ENCODE peak calls at places on chromosomes 12 and 14, in five cellular contexts. One of them, this sample, is unnamed.
A peak's percentile ranks its signal among the peaks of the same experiment; 100 is the strongest.

GRCh38 chr14:79293482-79293881 is 917.8 kb downstream of the DIO2 start:
- DNase-seq in LoVo: no peak
- DNase-seq in GM23248: no peak
- DNase-seq in glutamatergic neuron: no peak
- DNase-seq in stimulated activated CD8-positive, alpha-beta memory T cell treated with anti-CD3 and anti-CD28 coated beads, Interleukin-2, amount 100 ng/mL, for 48 hours: no peak
- DNase-seq in this sample: no peak

GRCh38 chr12:85883763-85884162 is 9.7 kb downstream of the NTS start:
- DNase-seq in LoVo: no peak
- DNase-seq in GM23248: no peak
- DNase-seq in glutamatergic neuron: no peak
- DNase-seq in stimulated activated CD8-positive, alpha-beta memory T cell treated with anti-CD3 and anti-CD28 coated beads, Interleukin-2, amount 100 ng/mL, for 48 hours: no peak
- DNase-seq in this sample: no peak

GRCh38 chr12:130714591-130715149 is 1.4 kb downstream of the RIMBP2 start:
- DNase-seq in LoVo: no peak
- DNase-seq in GM23248: no peak
- DNase-seq in glutamatergic neuron: peak; percentile 38
- DNase-seq in stimulated activated CD8-positive, alpha-beta memory T cell treated with anti-CD3 and anti-CD28 coated beads, Interleukin-2, amount 100 ng/mL, for 48 hours: no peak
- DNase-seq in this sample: no peak

GRCh38 chr12:116717466-116718457 is 20.1 kb downstream of the SPRING1 start:
- DNase-seq in LoVo: no peak
- DNase-seq in GM23248: peak; percentile 74
- DNase-seq in glutamatergic neuron: no peak
- DNase-seq in stimulated activated CD8-positive, alpha-beta memory T cell treated with anti-CD3 and anti-CD28 coated beads, Interleukin-2, amount 100 ng/mL, for 48 hours: no peak
- DNase-seq in this sample: no peak

GRCh38 chr12:66270613-66271012 is 31.7 kb upstream of the HELB start:
- DNase-seq in LoVo: no peak
- DNase-seq in GM23248: no peak
- DNase-seq in glutamatergic neuron: no peak
- DNase-seq in stimulated activated CD8-positive, alpha-beta memory T cell treated with anti-CD3 and anti-CD28 coated beads, Interleukin-2, amount 100 ng/mL, for 48 hours: no peak
- DNase-seq in this sample: no peak

GRCh38 chr12:113253532-113254285 is 32.4 kb downstream of the TPCN1 start:
- DNase-seq in LoVo: no peak
- DNase-seq in GM23248: no peak
- DNase-seq in glutamatergic neuron: no peak
- DNase-seq in stimulated activated CD8-positive, alpha-beta memory T cell treated with anti-CD3 and anti-CD28 coated beads, Interleukin-2, amount 100 ng/mL, for 48 hours: no peak
- DNase-seq in this sample: no peak

GRCh38 chr12:40393031-40393430 is 168.2 kb downstream of the LRRK2 start:
- DNase-seq in LoVo: no peak
- DNase-seq in GM23248: no peak
- DNase-seq in glutamatergic neuron: no peak
- DNase-seq in stimulated activated CD8-positive, alpha-beta memory T cell treated with anti-CD3 and anti-CD28 coated beads, Interleukin-2, amount 100 ng/mL, for 48 hours: no peak
- DNase-seq in this sample: no peak

GRCh38 chr12:107152331-107152730 is 59.0 kb upstream of the CRY1 start:
- DNase-seq in LoVo: no peak
- DNase-seq in GM23248: no peak
- DNase-seq in glutamatergic neuron: no peak
- DNase-seq in stimulated activated CD8-positive, alpha-beta memory T cell treated with anti-CD3 and anti-CD28 coated beads, Interleukin-2, amount 100 ng/mL, for 48 hours: no peak
- DNase-seq in this sample: no peak

GRCh38 chr12:28144532-28144931 is 45.7 kb upstream of the CCDC91 start:
- DNase-seq in LoVo: no peak
- DNase-seq in GM23248: no peak
- DNase-seq in glutamatergic neuron: no peak
- DNase-seq in stimulated activated CD8-positive, alpha-beta memory T cell treated with anti-CD3 and anti-CD28 coated beads, Interleukin-2, amount 100 ng/mL, for 48 hours: no peak
- DNase-seq in this sample: no peak

GRCh38 chr12:9925746-9926393 is 6.3 kb downstream of the CLEC2A start:
- DNase-seq in LoVo: peak; percentile 54
- DNase-seq in GM23248: peak; percentile 62
- DNase-seq in glutamatergic neuron: no peak
- DNase-seq in stimulated activated CD8-positive, alpha-beta memory T cell treated with anti-CD3 and anti-CD28 coated beads, Interleukin-2, amount 100 ng/mL, for 48 hours: no peak
- DNase-seq in this sample: peak; percentile 5

GRCh38 chr14:53696217-53696965 is 260.2 kb downstream of the BMP4 start:
- DNase-seq in LoVo: peak; percentile 58
- DNase-seq in GM23248: no peak
- DNase-seq in glutamatergic neuron: no peak
- DNase-seq in stimulated activated CD8-positive, alpha-beta memory T cell treated with anti-CD3 and anti-CD28 coated beads, Interleukin-2, amount 100 ng/mL, for 48 hours: no peak
- DNase-seq in this sample: no peak

GRCh38 chr12:1881301-1881700 is 37.2 kb downstream of the CACNA2D4 start:
- DNase-seq in LoVo: no peak
- DNase-seq in GM23248: no peak
- DNase-seq in glutamatergic neuron: no peak
- DNase-seq in stimulated activated CD8-positive, alpha-beta memory T cell treated with anti-CD3 and anti-CD28 coated beads, Interleukin-2, amount 100 ng/mL, for 48 hours: no peak
- DNase-seq in this sample: no peak

GRCh38 chr14:104876251-104876699 is 11.2 kb downstream of the CEP170B start:
- DNase-seq in LoVo: peak; percentile 1
- DNase-seq in GM23248: peak; percentile 72
- DNase-seq in glutamatergic neuron: peak; percentile 44
- DNase-seq in stimulated activated CD8-positive, alpha-beta memory T cell treated with anti-CD3 and anti-CD28 coated beads, Interleukin-2, amount 100 ng/mL, for 48 hours: peak; percentile 33
- DNase-seq in this sample: peak; percentile 30

GRCh38 chr14:61569783-61570182 is 125.5 kb upstream of the HIF1A start:
- DNase-seq in LoVo: peak; percentile 38
- DNase-seq in GM23248: peak; percentile 95
- DNase-seq in glutamatergic neuron: no peak
- DNase-seq in stimulated activated CD8-positive, alpha-beta memory T cell treated with anti-CD3 and anti-CD28 coated beads, Interleukin-2, amount 100 ng/mL, for 48 hours: peak; percentile 31
- DNase-seq in this sample: peak; percentile 46

GRCh38 chr12:106760184-106760531 is 14.3 kb upstream of the RIC8B start:
- DNase-seq in LoVo: no peak
- DNase-seq in GM23248: no peak
- DNase-seq in glutamatergic neuron: no peak
- DNase-seq in stimulated activated CD8-positive, alpha-beta memory T cell treated with anti-CD3 and anti-CD28 coated beads, Interleukin-2, amount 100 ng/mL, for 48 hours: no peak
- DNase-seq in this sample: no peak

GRCh38 chr14:67863223-67863622 is 43.6 kb downstream of the RAD51B start:
- DNase-seq in LoVo: no peak
- DNase-seq in GM23248: no peak
- DNase-seq in glutamatergic neuron: no peak
- DNase-seq in stimulated activated CD8-positive, alpha-beta memory T cell treated with anti-CD3 and anti-CD28 coated beads, Interleukin-2, amount 100 ng/mL, for 48 hours: no peak
- DNase-seq in this sample: no peak

GRCh38 chr14:23123419-23123818 is 4.4 kb upstream of the CEBPE start:
- DNase-seq in LoVo: peak; percentile 77
- DNase-seq in GM23248: no peak
- DNase-seq in glutamatergic neuron: no peak
- DNase-seq in stimulated activated CD8-positive, alpha-beta memory T cell treated with anti-CD3 and anti-CD28 coated beads, Interleukin-2, amount 100 ng/mL, for 48 hours: no peak
- DNase-seq in this sample: peak; percentile 42

GRCh38 chr12:49264873-49265792 is at the start of gene TUBA1C:
- DNase-seq in LoVo: peak; percentile 99
- DNase-seq in GM23248: peak; percentile 97
- DNase-seq in glutamatergic neuron: peak; percentile 80
- DNase-seq in stimulated activated CD8-positive, alpha-beta memory T cell treated with anti-CD3 and anti-CD28 coated beads, Interleukin-2, amount 100 ng/mL, for 48 hours: peak; percentile 87
- DNase-seq in this sample: peak; percentile 94

GRCh38 chr14:65599375-65599774 is 186.8 kb downstream of the FUT8 start:
- DNase-seq in LoVo: no peak
- DNase-seq in GM23248: peak; percentile 27
- DNase-seq in glutamatergic neuron: no peak
- DNase-seq in stimulated activated CD8-positive, alpha-beta memory T cell treated with anti-CD3 and anti-CD28 coated beads, Interleukin-2, amount 100 ng/mL, for 48 hours: no peak
- DNase-seq in this sample: no peak

This sample was measured in Calu3.